ENCODE peak calls at places on chromosomes 7 and 10, in five cellular contexts. D, S, G, V and X are unnamed samples.
A peak's percentile ranks its signal among the peaks of the same experiment; 100 is the strongest.

GRCh38 chr10:78991187-78991586 is 77.6 kb upstream of the ZMIZ1 start:
- DNase-seq in S (peak; percentile 47), D (no peak), G (no peak), V (no peak), X (no peak)

GRCh38 chr7:158609313-158609974 is 21.8 kb upstream of the PTPRN2 start:
- DNase-seq in D (no peak), V (no peak), S (peak; percentile 76), G (no peak), X (no peak)

GRCh38 chr7:90994121-90994520 is 270.1 kb upstream of the FZD1 start:
- DNase-seq in V (no peak), D (no peak), S (no peak), G (no peak), X (no peak)

GRCh38 chr10:124000792-124001201 is 92.6 kb downstream of the CHST15 start:
- DNase-seq in S (no peak), D (peak; percentile 42), G (peak; percentile 46), V (peak; percentile 73), X (no peak)

GRCh38 chr7:111587126-111587525 is 24.8 kb upstream of the IMMP2L start:
- DNase-seq in S (no peak), V (no peak), G (no peak), D (no peak), X (no peak)

GRCh38 chr10:31457858-31458257 is 138.8 kb downstream of the ZEB1 start:
- DNase-seq in S (no peak), V (no peak), D (no peak), G (peak; percentile 27), X (no peak)

GRCh38 chr7:44631458-44632115 is 25.2 kb downstream of the OGDH start:
- DNase-seq in S (peak; percentile 75), D (peak; percentile 62), G (peak; percentile 75), V (no peak), X (peak; percentile 58)

GRCh38 chr10:104327745-104328635 is 10.3 kb downstream of the ITPRIP start:
- DNase-seq in V (peak; percentile 79), S (peak; percentile 87), D (no peak), G (peak; percentile 80), X (no peak)

GRCh38 chr7:1844956-1845390 is 174.9 kb downstream of the ELFN1 start:
- DNase-seq in S (no peak), D (no peak), G (no peak), V (peak; percentile 66), X (no peak)

GRCh38 chr7:110943686-110944350 is 147.1 kb upstream of the LRRN3 start:
- DNase-seq in S (no peak), G (no peak), D (no peak), V (no peak), X (no peak)

GRCh38 chr7:77693830-77694583 is 2.3 kb upstream of the RSBN1L start:
- DNase-seq in S (no peak), G (no peak), D (no peak), V (no peak), X (no peak)

GRCh38 chr10:22427101-22427500 is 81.8 kb downstream of the SPAG6 start:
- DNase-seq in G (peak; percentile 24), V (no peak), D (no peak), S (no peak), X (no peak)

GRCh38 chr7:33400214-33400538 is 270.8 kb downstream of the BBS9 start:
- DNase-seq in D (no peak), S (no peak), V (no peak), G (no peak), X (no peak)

GRCh38 chr10:85603167-85603940 is 763.2 kb downstream of the GRID1 start:
- DNase-seq in D (peak; percentile 47), V (no peak), S (no peak), G (no peak), X (no peak)

GRCh38 chr7:66363655-66364054 is 158.5 kb downstream of the TPST1 start:
- DNase-seq in S (no peak), D (no peak), V (no peak), G (no peak), X (no peak)

GRCh38 chr7:78178319-78178718 is 379.7 kb downstream of the PHTF2 start:
- DNase-seq in V (no peak), G (peak; percentile 27), D (no peak), S (no peak), X (no peak)

GRCh38 chr7:105010538-105011523 is 3.2 kb upstream of the KMT2E start:
- DNase-seq in S (peak; percentile 47), V (no peak), G (peak; percentile 60), D (no peak), X (no peak)

GRCh38 chr10:79386637-79387465 is 39.6 kb downstream of the PPIF start:
- DNase-seq in V (peak; percentile 69), D (peak; percentile 40), S (no peak), G (peak; percentile 2), X (peak; percentile 17)

GRCh38 chr7:20700491-20701231 is 85.2 kb downstream of the ABCB5 start:
- DNase-seq in S (no peak), G (no peak), D (no peak), V (no peak), X (no peak)

GRCh38 chr7:100483101-100483727 is 513 bp upstream of the NYAP1 start:
- DNase-seq in S (peak; percentile 79), V (peak; percentile 95), G (peak; percentile 66), D (peak; percentile 92), X (peak; percentile 75)

GRCh38 chr10:88077977-88078376 is 214.6 kb downstream of the PTEN start:
- DNase-seq in S (no peak), G (no peak), V (no peak), D (no peak), X (no peak)

DNA sequence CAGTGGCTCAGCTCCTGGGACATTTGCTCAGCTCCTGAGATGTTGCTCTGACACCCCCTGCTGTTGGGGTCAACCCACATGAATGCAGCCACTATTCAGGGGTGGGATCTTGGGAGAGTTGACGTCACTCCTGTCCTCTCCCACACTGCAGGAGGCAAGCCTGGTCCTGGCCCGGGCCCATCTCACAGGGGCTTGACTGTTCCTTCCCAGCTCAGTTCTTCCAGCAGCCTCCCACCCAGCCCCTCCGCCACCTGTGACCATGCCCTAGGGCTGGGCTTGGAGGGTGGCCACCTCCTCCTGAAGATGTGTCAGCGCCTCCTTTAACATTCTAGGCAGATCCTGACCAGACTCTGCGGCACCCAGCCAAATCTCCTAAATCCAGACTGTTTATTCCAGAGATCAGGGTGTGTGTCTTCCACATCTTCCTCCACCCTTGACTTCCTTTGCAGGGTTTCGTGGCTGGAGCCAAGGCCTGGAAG is 19.1 kb upstream of the OPALIN start:
- DNase-seq in D (no peak), V (no peak), G (peak; percentile 8), S (peak; percentile 23), X (peak; percentile 38)
- TF ChIP-seq CTCF in D (no peak), V (no peak), G (no peak), S (no peak), X (no peak)

DNA sequence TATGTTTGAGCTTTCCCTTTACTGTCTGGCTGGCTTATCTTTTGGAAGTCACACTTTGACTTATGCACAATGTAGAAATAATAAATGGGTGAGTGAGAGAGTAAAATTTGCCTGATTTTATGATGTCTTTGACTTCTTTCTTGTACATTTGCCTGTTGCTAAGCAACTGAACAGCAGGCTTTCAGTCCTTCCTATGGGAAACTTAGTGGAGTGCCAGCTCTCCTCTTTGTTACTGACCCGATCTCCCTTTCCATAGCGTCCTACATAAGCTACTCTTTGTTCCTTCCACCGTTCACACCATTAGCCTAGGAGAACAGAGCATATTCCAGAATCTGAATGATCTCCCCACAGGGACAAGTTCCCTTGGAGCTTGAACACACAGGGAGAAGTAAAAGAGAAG is 4.2 kb downstream of the TAS2R60 start:
- DNase-seq in G (no peak), S (no peak), V (no peak), D (no peak), X (no peak)
- H3K4me3 ChIP-seq in G (no peak overlapping the region), S (no peak overlapping the region), V (no peak overlapping the region), D (no peak overlapping the region), X (no peak overlapping the region)

GRCh38 chr7:55423277-55423711 is 58.2 kb downstream of the LANCL2 start:
- DNase-seq in G (peak; percentile 51), D (no peak), V (no peak), S (no peak), X (no peak)
- TF ChIP-seq CTCF in G (peak; percentile 50), D (no peak), V (no peak), S (no peak), X (no peak)

DNA sequence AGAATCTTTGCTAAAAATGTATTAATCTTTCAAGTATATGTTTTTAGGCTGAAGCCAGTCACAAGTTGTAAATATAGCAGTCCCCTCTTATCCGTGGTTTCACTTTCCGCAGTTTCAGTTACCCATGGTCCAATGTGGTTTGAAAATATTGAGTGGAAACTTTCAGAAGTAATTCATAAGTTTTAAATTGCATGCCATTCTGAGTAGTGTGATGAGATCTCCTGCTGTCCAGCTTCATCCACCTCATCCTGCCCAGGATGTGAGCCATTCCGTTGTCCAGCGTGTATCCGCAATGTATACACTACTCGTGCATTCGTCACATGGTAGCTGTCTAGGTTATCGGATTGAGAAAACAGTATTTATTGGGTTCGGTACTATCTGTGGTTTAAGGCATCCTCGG is 12.2 kb downstream of the PDCD4 start:
- DNase-seq in S (no peak), D (no peak), V (no peak), G (no peak), X (no peak)
- H3K4me3 ChIP-seq in S (no peak overlapping the region), D (no peak overlapping the region), V (no peak overlapping the region), G (no peak overlapping the region), X (no peak overlapping the region)

GRCh38 chr10:49408437-49409306 is 12.8 kb upstream of the DRGX start:
- DNase-seq in D (no peak), V (no peak), S (peak; percentile 54), G (peak; percentile 19), X (no peak)
- TF ChIP-seq CTCF in D (no peak), V (no peak), S (peak; percentile 45), G (no peak), X (no peak)